ENCODE peak calls at places on chromosomes 13 and 19, in six cellular contexts. W, B, N, Q, Z and M are unnamed samples.
A peak's percentile ranks its signal among the peaks of the same experiment; 100 is the strongest.

GRCh38 chr19:1138121-1138520 is 34.3 kb downstream of the GPX4 start:
- DNase-seq in N (no peak), Q (no peak), B (no peak), Z (no peak), W (no peak), M (no peak)

GRCh38 chr13:36548129-36548528 is 115.8 kb downstream of the CCNA1 start:
- DNase-seq in W (no peak), B (no peak), N (no peak), Z (no peak), Q (no peak), M (no peak)

GRCh38 chr13:35957174-35957867 is 173.9 kb downstream of the DCLK1 start:
- DNase-seq in W (peak; percentile 21), N (no peak), Q (no peak), B (peak; percentile 55), Z (no peak), M (no peak)

GRCh38 chr19:16737909-16738308 is 18.3 kb downstream of the NWD1 start:
- DNase-seq in N (no peak), Q (no peak), Z (no peak), W (no peak), B (no peak), M (no peak)

GRCh38 chr19:49938662-49939061 is 9.4 kb upstream of the NUP62 start:
- DNase-seq in Q (peak; percentile 50), B (no peak), N (no peak), W (no peak), Z (no peak), M (no peak)

GRCh38 chr19:40740747-40741146 is 9.5 kb downstream of the ACTMAP start:
- DNase-seq in W (peak; percentile 81), Q (peak; percentile 78), N (no peak), Z (no peak), B (no peak), M (no peak)

GRCh38 chr19:676343-677105 is at the start of gene FSTL3:
- DNase-seq in Q (no peak), B (peak; percentile 15), N (no peak), Z (peak; percentile 28), W (no peak), M (peak; percentile 52)

GRCh38 chr19:54674021-54674617 is 11.3 kb downstream of the LILRB4 start:
- DNase-seq in Q (no peak), B (peak; percentile 75), Z (peak; percentile 49), N (peak; percentile 63), W (no peak), M (peak; percentile 55)

GRCh38 chr19:54188224-54188871 is 1.0 kb downstream of the MBOAT7 start:
- DNase-seq in Z (no peak), Q (peak; percentile 35), N (no peak), B (peak; percentile 54), W (peak; percentile 49), M (peak; percentile 53)

DNA sequence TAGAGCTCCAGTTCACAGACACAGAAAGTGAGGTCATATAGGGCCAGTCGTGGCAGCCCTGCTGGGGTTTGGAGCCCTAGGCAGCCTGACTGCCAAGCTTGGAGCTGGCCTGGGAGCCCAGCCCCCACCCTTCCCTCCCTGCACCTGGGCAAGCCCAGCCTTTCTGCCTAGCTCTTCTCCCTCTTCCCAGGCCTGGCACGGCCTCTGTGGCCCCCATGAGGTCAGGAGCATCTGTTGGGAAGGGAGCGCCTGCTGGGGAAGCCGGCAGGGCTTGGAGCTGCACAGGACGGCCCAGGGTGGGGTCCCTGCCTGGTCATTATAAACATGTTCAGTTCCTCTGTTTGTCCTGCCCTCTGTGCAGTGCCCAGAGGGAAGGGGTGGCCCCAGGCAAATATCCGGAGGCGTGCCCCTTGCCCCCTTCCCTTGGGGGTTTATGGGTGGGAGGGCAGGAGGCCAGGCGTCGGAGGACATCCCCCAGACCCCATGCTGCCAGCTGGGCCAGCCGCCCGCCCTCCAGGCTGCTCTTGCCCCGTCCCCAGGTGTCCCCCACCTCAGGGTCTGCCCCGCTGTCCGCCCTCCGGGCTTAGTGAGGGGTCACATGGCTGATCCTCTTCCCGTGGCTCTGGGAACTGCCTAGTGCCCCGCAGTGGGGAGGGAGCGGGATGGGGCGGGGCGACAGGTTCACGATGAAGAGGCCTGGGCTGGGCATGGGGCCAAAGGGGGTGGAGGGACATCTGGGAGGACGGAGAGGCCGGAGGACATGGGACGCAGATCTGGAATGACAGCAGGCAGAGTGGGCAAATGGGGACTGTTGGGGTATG is 30.0 kb upstream of the NCCRP1 start:
- DNase-seq in Z (no peak), N (no peak), B (peak; percentile 44), Q (peak; percentile 68), W (no peak), M (peak; percentile 40)
- TF ChIP-seq CTCF in Z (no peak), N (no peak), B (no peak), Q (no peak), W (no peak), M (no peak)

GRCh38 chr13:49218493-49219051 is 1.6 kb upstream of the MLNR start:
- DNase-seq in B (no peak), Z (no peak), W (no peak), Q (no peak), N (no peak), M (peak; percentile 85)

GRCh38 chr13:49219647-49220034 is 497 bp upstream of the MLNR start:
- DNase-seq in Z (no peak), W (no peak), B (no peak), N (no peak), Q (peak; percentile 23), M (no peak)

GRCh38 chr13:49217962-49218492 is 2.1 kb upstream of the MLNR start:
- DNase-seq in Q (no peak), N (no peak), Z (no peak), W (no peak), B (no peak), M (no peak)

GRCh38 chr13:49220856-49221614 is 897 bp downstream of the MLNR start:
- DNase-seq in B (no peak), Q (no peak), W (no peak), N (no peak), Z (no peak), M (peak; percentile 61)

DNA sequence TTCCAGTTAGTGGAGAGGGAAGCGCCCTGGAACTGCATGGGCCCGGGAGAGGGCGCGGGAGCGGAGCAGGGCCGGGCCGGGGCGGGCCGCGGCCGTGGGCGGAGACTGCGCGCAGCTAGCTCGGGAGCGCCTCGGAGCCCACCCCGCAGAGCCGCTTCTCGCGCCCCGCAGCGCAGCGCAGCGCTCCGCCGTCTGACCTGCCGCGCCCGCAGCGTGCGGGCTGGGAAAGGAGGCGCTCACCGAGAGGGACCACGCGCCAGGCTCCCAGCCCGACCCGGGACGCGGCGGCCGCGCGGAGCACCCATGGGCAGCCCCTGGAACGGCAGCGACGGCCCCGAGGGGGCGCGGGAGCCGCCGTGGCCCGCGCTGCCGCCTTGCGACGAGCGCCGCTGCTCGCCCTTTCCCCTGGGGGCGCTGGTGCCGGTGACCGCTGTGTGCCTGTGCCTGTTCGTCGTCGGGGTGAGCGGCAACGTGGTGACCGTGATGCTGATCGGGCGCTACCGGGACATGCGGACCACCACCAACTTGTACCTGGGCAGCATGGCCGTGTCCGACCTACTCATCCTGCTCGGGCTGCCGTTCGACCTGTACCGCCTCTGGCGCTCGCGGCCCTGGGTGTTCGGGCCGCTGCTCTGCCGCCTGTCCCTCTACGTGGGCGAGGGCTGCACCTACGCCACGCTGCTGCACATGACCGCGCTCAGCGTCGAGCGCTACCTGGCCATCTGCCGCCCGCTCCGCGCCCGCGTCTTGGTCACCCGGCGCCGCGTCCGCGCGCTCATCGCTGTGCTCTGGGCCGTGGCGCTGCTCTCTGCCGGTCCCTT is at the start of gene MLNR:
- DNase-seq in Q (peak; percentile 29), Z (peak; percentile 67), B (no peak), W (no peak), N (no peak), M (peak; percentile 76)
- TF ChIP-seq CTCF in Q (no peak), Z (peak; percentile 38), B (no peak), W (no peak), N (no peak), M (peak; percentile 51)

GRCh38 chr19:23402388-23402787 is 7.1 kb upstream of the ZNF91 start:
- DNase-seq in B (no peak), Z (no peak), W (no peak), Q (no peak), N (no peak), M (no peak)

GRCh38 chr19:23401086-23401485 is 5.8 kb upstream of the ZNF91 start:
- DNase-seq in W (no peak), Q (no peak), Z (no peak), N (no peak), B (no peak), M (no peak)

GRCh38 chr19:23404676-23405075 is 9.4 kb upstream of the ZNF91 start:
- DNase-seq in Q (no peak), N (no peak), W (no peak), B (no peak), Z (no peak), M (no peak)

GRCh38 chr19:23403024-23403423 is 7.8 kb upstream of the ZNF91 start:
- DNase-seq in Q (no peak), W (no peak), N (no peak), B (no peak), Z (no peak), M (no peak)

DNA sequence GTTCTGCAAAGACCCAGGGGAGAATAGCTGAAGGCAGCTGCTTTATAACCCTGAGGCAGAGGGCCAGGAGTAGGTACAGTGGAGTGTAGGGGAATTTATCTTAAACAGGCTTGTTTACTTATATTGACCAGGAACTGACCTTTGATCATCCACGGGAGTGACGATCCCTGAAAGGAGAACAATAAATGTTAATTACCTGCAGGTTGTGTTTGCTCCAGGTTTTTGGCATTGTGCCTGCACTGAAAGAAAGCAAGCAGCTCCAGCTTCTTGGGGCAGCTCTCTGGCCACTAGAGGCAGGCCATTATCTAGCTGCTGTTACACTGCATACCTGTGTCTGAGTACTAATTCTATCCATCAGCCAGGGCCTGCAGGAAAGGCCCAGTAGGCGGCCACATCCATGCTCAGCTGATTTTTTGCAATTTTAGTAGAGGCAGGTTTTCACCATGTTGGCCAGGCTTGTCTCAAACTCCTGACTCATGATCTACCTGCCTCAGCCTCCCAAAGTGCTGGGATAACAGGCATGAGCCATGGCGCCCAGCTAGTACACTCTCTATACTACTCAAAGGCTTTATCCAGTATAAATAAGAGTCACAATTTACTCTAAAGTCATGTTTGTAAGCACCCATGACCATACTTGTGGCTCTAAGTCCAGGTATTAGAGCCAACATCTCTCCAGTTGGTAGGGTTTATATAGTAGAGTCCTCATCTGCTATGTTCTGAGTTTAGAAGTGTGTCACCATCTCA is 8.5 kb upstream of the ZNF91 start:
- DNase-seq in Q (no peak), Z (no peak), W (no peak), N (no peak), B (no peak), M (peak; percentile 16)
- TF ChIP-seq CTCF in Q (no peak), Z (no peak), W (no peak), N (peak; percentile 16), B (no peak), M (peak; percentile 24)

DNA sequence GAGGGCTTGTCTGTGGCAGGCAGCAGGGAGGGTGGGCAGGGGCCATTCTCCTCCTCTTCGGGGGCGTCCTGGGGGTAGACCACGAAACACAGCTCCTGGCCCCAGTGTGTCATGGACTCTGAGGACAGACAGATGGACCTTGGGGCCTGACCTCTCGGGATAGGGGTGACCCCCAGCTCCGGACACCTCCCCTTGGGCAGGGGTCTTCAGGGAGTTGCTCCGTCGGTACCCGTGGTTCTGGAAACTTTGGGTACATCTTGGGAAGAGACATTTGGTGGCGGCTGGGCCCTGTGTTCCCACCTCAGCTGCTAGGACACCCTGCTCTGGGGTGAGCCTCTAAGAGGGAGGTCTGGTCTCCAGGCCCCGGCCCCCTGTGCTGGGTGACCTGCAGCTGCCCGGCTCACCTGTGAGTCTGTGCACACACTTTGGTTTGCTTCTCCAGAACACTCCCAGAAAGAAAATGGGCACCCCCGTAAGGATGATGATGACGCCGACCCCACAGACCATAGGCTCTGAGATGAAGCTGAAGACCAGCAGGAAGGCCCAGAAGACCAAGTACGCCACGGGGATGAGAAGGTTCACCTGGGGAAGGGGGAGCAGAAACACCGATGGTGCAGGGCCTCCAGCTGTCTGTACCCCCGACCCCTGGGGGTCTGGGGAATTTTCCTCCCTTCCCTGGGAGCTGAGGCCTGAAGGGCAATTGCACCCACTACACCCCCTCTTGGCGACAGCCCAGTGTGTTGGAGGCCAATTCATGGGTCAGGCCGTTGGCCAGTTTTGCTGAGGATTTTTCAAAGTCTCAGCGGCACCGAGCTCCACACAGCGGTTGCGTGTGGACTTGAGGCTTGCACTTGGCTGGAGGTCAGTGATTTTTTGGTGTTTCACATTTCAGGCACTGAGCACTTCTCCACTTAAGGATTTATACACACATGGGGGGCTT is 15.0 kb downstream of the LRP3 start:
- DNase-seq in W (no peak), N (no peak), Q (peak; percentile 42), B (no peak), Z (no peak), M (no peak)
- TF ChIP-seq CTCF in W (no peak), N (no peak), Q (no peak), B (no peak), Z (no peak), M (no peak)